ENCODE peak calls at places on chromosomes 2 and 18, in four cellular contexts. H is NCI-H69, B is NCI-H774, A is AG04449. C is an unnamed sample.
A peak's percentile ranks its signal among the peaks of the same experiment; 100 is the strongest.

GRCh38 chr2:220994841-220995240 is 577.3 kb downstream of the EPHA4 start:
- DNase-seq in B (no peak), H (no peak), A (no peak), C (no peak)

GRCh38 chr2:20588918-20589871 is 61.7 kb downstream of the HS1BP3 start:
- DNase-seq in A (no peak), H (no peak), B (no peak), C (no peak)

GRCh38 chr2:133755515-133756311 is 187.4 kb upstream of the NCKAP5 start:
- DNase-seq in H (no peak), B (no peak), A (peak; percentile 100), C (no peak)

GRCh38 chr2:20579866-20580265 is 71.0 kb downstream of the HS1BP3 start:
- DNase-seq in A (no peak), H (no peak), B (no peak), C (no peak)

GRCh38 chr2:86221066-86221684 is 21.9 kb downstream of the MRPL35 start:
- DNase-seq in H (peak; percentile 39), B (peak; percentile 13), A (no peak), C (peak; percentile 78)

GRCh38 chr18:35721431-35722081 is 140.0 kb downstream of the GALNT1 start:
- DNase-seq in B (no peak), A (no peak), H (no peak), C (no peak)

GRCh38 chr18:59621027-59621426 is 76.2 kb downstream of the CCBE1 start:
- DNase-seq in A (no peak), B (no peak), H (peak; percentile 82), C (no peak)

GRCh38 chr2:233356546-233357308 is 2.4 kb downstream of the DGKD start:
- DNase-seq in B (no peak), A (no peak), H (no peak), C (no peak)

GRCh38 chr2:71453404-71454220 is at the start of gene DYSF:
- DNase-seq in A (no peak), H (peak; percentile 62), B (no peak), C (no peak)

GRCh38 chr18:61893304-61893970 is 630 bp upstream of the RNF152 start:
- DNase-seq in H (peak; percentile 84), B (peak; percentile 39), A (no peak), C (no peak)

GRCh38 chr18:9683418-9684396 is 24.4 kb upstream of the RAB31 start:
- DNase-seq in A (no peak), B (no peak), H (peak; percentile 98), C (no peak)

GRCh38 chr18:7830468-7830867 is 263.4 kb downstream of the PTPRM start:
- DNase-seq in B (peak; percentile 7), H (peak; percentile 53), A (no peak), C (peak; percentile 15)

GRCh38 chr2:242015366-242016065 is 146.0 kb downstream of the RTP5 start:
- DNase-seq in H (no peak), B (no peak), A (no peak), C (no peak)

GRCh38 chr2:241926541-241927311 is 57.2 kb downstream of the RTP5 start:
- DNase-seq in H (peak; percentile 25), A (no peak), B (no peak), C (no peak)

GRCh38 chr2:23788100-23788499 is 138.8 kb downstream of the ATAD2B start:
- DNase-seq in A (no peak), H (no peak), B (no peak), C (no peak)

GRCh38 chr2:113700186-113700841 is 56.1 kb downstream of the SLC35F5 start:
- DNase-seq in A (no peak), B (no peak), H (peak; percentile 1), C (peak; percentile 80)

GRCh38 chr2:127932199-127932877 is 46.6 kb upstream of the AMMECR1L start:
- DNase-seq in A (peak; percentile 9), H (peak; percentile 7), B (no peak), C (no peak)

GRCh38 chr18:37447959-37448916 is 117.4 kb downstream of the CELF4 start:
- DNase-seq in H (peak; percentile 44), B (no peak), A (no peak), C (no peak)

GRCh38 chr2:217469203-217469810 is 533.5 kb downstream of the TNS1 start:
- DNase-seq in A (no peak), B (no peak), H (no peak), C (no peak)

GRCh38 chr2:105393373-105394055 is 5.3 kb downstream of the FHL2 start:
- DNase-seq in B (no peak), H (no peak), A (no peak), C (no peak)

C was measured in RPMI8226.